ENCODE peak calls at places on chromosomes 1 and 21, in six cellular contexts. Y, N, J, W, X and M are unnamed samples.
A peak's percentile ranks its signal among the peaks of the same experiment; 100 is the strongest.

GRCh38 chr1:215056584-215056983 is 26.0 kb upstream of the KCNK2 start:
- DNase-seq in Y (no peak), J (no peak), W (no peak), X (no peak), N (peak; percentile 28), M (no peak)

GRCh38 chr1:223665592-223666312 is at the start of gene CAPN8:
- DNase-seq in Y (no peak), N (peak; percentile 10), X (no peak), J (no peak), W (no peak), M (no peak)

GRCh38 chr1:173042806-173043205 is 7.9 kb downstream of the TNFSF18 start:
- DNase-seq in N (no peak), W (no peak), X (no peak), Y (no peak), J (no peak), M (no peak)

GRCh38 chr1:24475700-24476099 is 26.9 kb upstream of the RCAN3 start:
- DNase-seq in J (no peak), Y (no peak), X (no peak), W (no peak), N (no peak), M (no peak)

GRCh38 chr1:24186993-24187790 is at the start of gene IFNLR1:
- DNase-seq in X (no peak), Y (no peak), W (peak; percentile 81), J (no peak), N (peak; percentile 12), M (peak; percentile 63)

GRCh38 chr1:109499661-109500536 is 6.0 kb downstream of the CYB561D1 start:
- DNase-seq in N (peak; percentile 62), W (no peak), J (no peak), X (peak; percentile 28), Y (peak; percentile 38), M (no peak)

GRCh38 chr1:28591708-28592313 is at the start of gene RAB42:
- DNase-seq in J (peak; percentile 36), X (no peak), N (no peak), Y (peak; percentile 23), W (no peak), M (no peak)

GRCh38 chr21:41226853-41227252 is 58.9 kb downstream of the BACE2 start:
- DNase-seq in N (no peak), Y (no peak), W (no peak), J (no peak), X (no peak), M (no peak)

GRCh38 chr21:29546071-29546470 is 247.3 kb downstream of the BACH1 start:
- DNase-seq in Y (no peak), W (no peak), N (no peak), J (no peak), X (no peak), M (no peak)

GRCh38 chr1:200409203-200409760 is 554 bp downstream of the ZNF281 start:
- DNase-seq in X (peak; percentile 59), W (no peak), Y (no peak), N (peak; percentile 30), J (no peak), M (peak; percentile 15)

GRCh38 chr1:199780948-199781347 is 246.6 kb upstream of the NR5A2 start:
- DNase-seq in X (peak; percentile 56), W (no peak), Y (peak; percentile 60), J (no peak), N (peak; percentile 34), M (no peak)

GRCh38 chr1:43716559-43717281 is 9.4 kb downstream of the ST3GAL3 start:
- DNase-seq in X (no peak), W (no peak), Y (peak; percentile 27), J (no peak), N (no peak), M (no peak)

GRCh38 chr1:179587336-179587735 is 4.3 kb upstream of the TDRD5 start:
- DNase-seq in N (no peak), X (no peak), W (no peak), J (no peak), Y (no peak), M (no peak)

GRCh38 chr1:168019407-168019806 is 82.5 kb upstream of the MPC2 start:
- DNase-seq in J (no peak), Y (no peak), X (no peak), W (no peak), N (no peak), M (no peak)

GRCh38 chr1:112937495-112937894 is 18.5 kb downstream of the SLC16A1 start:
- DNase-seq in X (no peak), J (no peak), Y (no peak), W (no peak), N (no peak), M (no peak)

GRCh38 chr1:54401799-54402198 is 4.4 kb downstream of the SSBP3 start:
- DNase-seq in Y (no peak), N (no peak), J (no peak), W (no peak), X (no peak), M (no peak)

GRCh38 chr1:19918057-19918456 is 5.4 kb downstream of the PLA2G2E start:
- DNase-seq in X (peak; percentile 72), W (peak; percentile 81), N (peak; percentile 90), J (peak; percentile 90), Y (peak; percentile 83), M (peak; percentile 50)

GRCh38 chr1:158295791-158296190 is 6.1 kb downstream of the CD1C start:
- DNase-seq in N (no peak), Y (no peak), X (no peak), J (no peak), W (no peak), M (no peak)

GRCh38 chr1:8023287-8023994 is 2.7 kb downstream of the ERRFI1 start:
- DNase-seq in W (no peak), X (no peak), Y (peak; percentile 18), J (no peak), N (no peak), M (no peak)

GRCh38 chr1:166170726-166171125 is 3.9 kb upstream of the FAM78B start:
- DNase-seq in Y (no peak), W (no peak), J (no peak), X (no peak), N (no peak), M (no peak)

GRCh38 chr1:21397813-21398188 is 42.1 kb upstream of the NBPF3 start:
- DNase-seq in J (no peak), N (no peak), X (no peak), W (no peak), Y (no peak), M (no peak)

DNA sequence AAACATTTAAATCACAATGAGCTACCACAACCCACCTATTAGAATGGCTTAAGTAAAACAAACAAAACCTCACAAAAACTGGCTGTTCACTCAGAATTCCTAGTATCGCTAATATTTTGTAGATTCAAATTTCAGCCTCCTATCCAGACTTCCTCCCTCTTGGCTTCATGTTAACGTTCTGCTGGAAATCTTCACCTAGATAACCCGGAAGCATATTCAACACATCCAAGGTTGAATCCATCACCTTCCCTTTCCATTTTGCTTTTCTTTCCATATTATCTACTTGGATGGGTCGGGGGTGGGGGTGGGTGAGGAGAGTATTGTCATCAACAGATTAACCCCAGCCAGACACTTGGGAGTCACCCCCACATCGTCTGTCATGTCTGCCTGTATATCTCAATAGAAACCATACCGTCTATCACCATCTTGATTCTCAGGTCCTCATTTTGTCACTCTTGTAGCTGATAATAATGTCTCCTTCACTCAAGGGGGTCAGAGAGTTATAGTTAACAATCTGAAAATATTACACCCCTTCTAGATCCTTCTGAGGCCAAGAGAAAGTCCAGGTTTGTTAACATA is 1.7 kb upstream of the DPH5 start:
- DNase-seq in N (no peak), J (no peak), X (no peak), W (no peak), Y (no peak), M (no peak)
- H3K4me3 ChIP-seq in N (no peak overlapping the region), J (no peak overlapping the region), X (no peak overlapping the region), W (no peak overlapping the region), Y (no peak overlapping the region), M (no peak overlapping the region)

GRCh38 chr21:31753949-31754348 is 22.0 kb upstream of the SCAF4 start:
- DNase-seq in N (no peak), W (no peak), Y (no peak), X (no peak), J (no peak), M (no peak)
- H3K4me3 ChIP-seq in N (no peak overlapping the region), W (no peak overlapping the region), Y (no peak overlapping the region), X (no peak overlapping the region), J (no peak overlapping the region), M (no peak overlapping the region)

GRCh38 chr1:181107711-181108110 is 19.2 kb downstream of the IER5 start:
- DNase-seq in X (no peak), N (peak; percentile 30), W (no peak), J (no peak), Y (no peak), M (no peak)

GRCh38 chr1:181105134-181106021 is 16.9 kb downstream of the IER5 start:
- DNase-seq in J (peak; percentile 89), W (peak; percentile 99), X (peak; percentile 86), N (peak; percentile 77), Y (peak; percentile 90), M (peak; percentile 89)

GRCh38 chr1:181104790-181105133 is 16.3 kb downstream of the IER5 start:
- DNase-seq in N (no peak), Y (no peak), X (no peak), W (peak; percentile 74), J (no peak), M (peak; percentile 36)

GRCh38 chr1:181106479-181106878 is 18.0 kb downstream of the IER5 start:
- DNase-seq in Y (no peak), J (no peak), W (no peak), N (no peak), X (no peak), M (no peak)

GRCh38 chr1:181106022-181106312 is 17.5 kb downstream of the IER5 start:
- DNase-seq in X (no peak), J (no peak), W (no peak), Y (no peak), N (no peak), M (no peak)
- H3K4me3 ChIP-seq in X (no peak overlapping the region), J (peak overlapping the region; percentile 45), W (peak overlapping the region; percentile 59), Y (no peak overlapping the region), N (no peak overlapping the region), M (peak overlapping the region; percentile 55)

GRCh38 chr1:78843111-78843908 is 163.2 kb downstream of the ADGRL4 start:
- DNase-seq in N (peak; percentile 57), W (no peak), J (no peak), Y (peak; percentile 66), X (no peak), M (no peak)
- H3K4me3 ChIP-seq in N (no peak overlapping the region), W (no peak overlapping the region), J (no peak overlapping the region), Y (no peak overlapping the region), X (no peak overlapping the region), M (no peak overlapping the region)

DNA sequence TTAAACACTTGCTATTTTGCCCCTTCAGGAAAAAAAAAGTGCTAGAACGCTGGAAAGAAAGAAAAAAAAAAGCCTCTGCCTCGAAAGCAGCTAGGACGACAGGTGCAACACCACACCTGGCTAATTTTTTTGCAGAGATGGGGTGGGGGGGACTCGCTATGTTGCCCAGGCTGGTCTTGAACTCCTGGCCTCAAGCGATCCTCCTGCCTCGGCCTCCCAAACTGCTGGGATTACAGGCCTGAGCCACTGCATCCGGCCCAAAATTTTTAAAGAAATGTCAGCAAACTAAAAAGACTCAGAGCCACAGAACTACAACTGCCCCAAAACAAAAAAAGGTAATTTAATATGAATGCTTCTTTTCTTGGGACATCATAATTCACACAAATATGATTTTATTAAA is 1.4 kb downstream of the DOCK7 start:
- DNase-seq in Y (no peak), N (no peak), W (no peak), X (no peak), J (no peak), M (no peak)
- H3K4me3 ChIP-seq in Y (peak overlapping the region; percentile 77), N (peak overlapping the region; percentile 76), W (no peak overlapping the region), X (no peak overlapping the region), J (peak overlapping the region; percentile 71), M (no peak overlapping the region)